ENCODE peak calls at places on chromosomes 4 and X, in eight cellular contexts. E is SK-N-SH, K is upper lobe of left lung, N is tibial nerve, F is transverse colon, P is stomach, Q is ovary, W is A549. V is an unnamed sample.

GRCh38 chr4:189511581-189511980 is 429.1 kb upstream of the FRG1 start:
- DNase-seq in N (no peak), P (no peak), Q (no peak), E (no peak), K (peak; percentile 53), F (no peak), W (no peak), V (no peak)

GRCh38 chr4:114279066-114279465 is 299.6 kb upstream of the ARSJ start:
- DNase-seq in N (no peak), W (no peak), P (no peak), E (no peak), F (no peak), Q (no peak), K (no peak), V (no peak)

GRCh38 chr4:70903282-70903603 is 1.1 kb downstream of the MOB1B start:
- DNase-seq in E (peak; percentile 59), W (no peak), Q (no peak), N (no peak), F (no peak), K (no peak), P (no peak), V (no peak)

GRCh38 chr4:53592128-53592527 is 842 bp upstream of the LNX1 start:
- DNase-seq in F (peak; percentile 63), W (no peak), K (no peak), P (no peak), N (no peak), E (no peak), Q (no peak), V (peak; percentile 42)

GRCh38 chrX:9471571-9471985 is 6.7 kb downstream of the TBL1X start:
- DNase-seq in W (no peak), E (no peak), Q (no peak), K (no peak), F (no peak), N (no peak), P (no peak), V (no peak)

GRCh38 chr4:168071304-168071703 is 21.0 kb upstream of the ANXA10 start:
- DNase-seq in P (no peak), Q (no peak), E (no peak), F (no peak), N (no peak), W (no peak), K (no peak), V (no peak)

GRCh38 chr4:28548549-28548948 is 1687.9 kb downstream of the STIM2 start:
- DNase-seq in W (no peak), K (no peak), E (no peak), N (no peak), P (no peak), Q (no peak), F (no peak), V (no peak)

GRCh38 chr4:8724436-8725070 is 132.0 kb downstream of the CPZ start:
- DNase-seq in Q (peak; percentile 4), W (no peak), E (no peak), N (peak; percentile 6), P (peak; percentile 16), F (peak; percentile 3), K (peak; percentile 68), V (no peak)

GRCh38 chrX:56554870-56555269 is 8.6 kb upstream of the UBQLN2 start:
- DNase-seq in W (no peak), Q (no peak), N (no peak), E (no peak), P (no peak), F (no peak), K (no peak), V (no peak)

GRCh38 chr4:6389426-6389825 is 83.0 kb downstream of the PPP2R2C start:
- DNase-seq in W (no peak), K (no peak), P (no peak), N (no peak), Q (no peak), E (no peak), F (no peak), V (no peak)

GRCh38 chrX:9211269-9211668 is 177.3 kb upstream of the FAM9B start:
- DNase-seq in N (no peak), Q (no peak), E (no peak), P (no peak), F (no peak), W (no peak), K (no peak), V (no peak)

GRCh38 chrX:70478521-70478920 is 33.9 kb downstream of the DLG3 start:
- DNase-seq in W (no peak), Q (no peak), E (no peak), K (no peak), P (no peak), N (no peak), F (no peak), V (no peak)

GRCh38 chr4:94559351-94559806 is 107.6 kb downstream of the PDLIM5 start:
- DNase-seq in N (no peak), P (no peak), F (no peak), W (no peak), Q (no peak), K (no peak), E (no peak), V (no peak)

GRCh38 chr4:158856852-158857251 is 88.0 kb downstream of the FNIP2 start:
- DNase-seq in Q (no peak), E (peak; percentile 44), W (peak; percentile 40), F (no peak), P (no peak), K (no peak), N (no peak), V (no peak)

GRCh38 chrX:52988985-52989917 is 30.9 kb upstream of the FAM156A start:
- DNase-seq in W (no peak), K (no peak), Q (no peak), F (no peak), E (no peak), N (no peak), P (no peak), V (no peak)

DNA sequence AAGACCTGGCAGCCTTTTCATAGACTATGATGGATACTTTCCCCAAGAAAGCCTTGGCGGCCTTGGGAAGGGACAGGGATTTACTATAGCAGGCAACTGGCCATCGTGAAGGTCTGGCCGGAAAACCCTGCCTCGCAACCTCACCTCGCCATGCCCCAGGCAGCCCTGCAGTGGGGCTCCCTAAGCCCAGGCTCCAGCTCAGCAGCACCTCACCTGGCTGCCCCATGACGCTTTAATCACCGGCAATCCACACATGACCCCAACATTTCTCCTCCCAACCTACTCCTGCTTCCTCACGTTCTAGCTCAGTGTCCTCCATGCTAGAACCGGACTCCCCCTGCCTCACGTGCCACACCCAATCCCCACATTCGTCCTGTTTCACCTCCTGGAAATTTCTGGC is 82.4 kb downstream of the NSUN7 start:
- DNase-seq in W (no peak), N (no peak), P (no peak), K (no peak), E (no peak), Q (no peak), F (no peak), V (no peak)
- TF ChIP-seq EP300 in W (no peak), N (no peak), P (no peak), K (no peak), E (no peak), Q (no peak), F (no peak), V (no peak)

GRCh38 chr4:112279882-112280315 is 5.8 kb downstream of the TIFA start:
- DNase-seq in F (no peak), W (no peak), N (no peak), E (no peak), K (no peak), P (no peak), Q (no peak), V (no peak)
- TF ChIP-seq EP300 in F (no peak), W (no peak), N (no peak), E (no peak), K (no peak), P (no peak), Q (no peak), V (no peak)

DNA sequence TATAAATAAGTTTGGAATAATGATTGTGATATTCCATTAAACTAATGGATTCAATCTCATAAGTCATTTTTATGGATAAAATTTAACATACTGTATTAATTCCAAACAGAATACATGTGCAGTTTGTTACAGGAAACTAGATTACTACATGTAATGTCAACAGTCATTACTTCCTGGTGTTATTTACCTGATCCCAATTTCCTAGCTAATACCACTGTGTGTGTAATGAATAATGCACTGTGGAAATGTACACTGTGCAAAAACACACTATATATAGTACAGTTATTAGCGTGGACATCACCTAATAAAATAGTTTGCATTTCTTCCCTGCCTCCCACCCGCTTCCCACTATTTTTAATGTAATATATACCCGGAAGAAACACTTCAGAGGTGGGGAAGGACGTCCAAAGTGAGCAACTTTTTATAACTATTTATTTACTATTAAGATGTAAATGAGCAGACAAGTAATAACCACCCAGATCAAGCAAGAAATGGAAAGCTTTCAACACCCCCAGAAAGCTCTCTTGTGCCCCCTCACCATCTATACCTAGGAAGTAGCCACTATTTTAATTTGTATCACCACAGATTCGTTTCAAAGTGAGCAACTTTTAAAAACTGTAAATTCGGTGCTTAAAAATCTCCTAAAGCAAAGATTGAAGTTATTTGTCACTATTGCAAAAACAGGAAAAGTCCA is 219.1 kb downstream of the THOC2 start:
- DNase-seq in F (no peak), P (no peak), E (no peak), N (no peak), Q (no peak), W (peak; percentile 1), K (no peak), V (no peak)
- TF ChIP-seq EP300 in F (no peak), P (no peak), E (no peak), N (no peak), Q (no peak), W (no peak), K (no peak), V (no peak)

GRCh38 chrX:132001127-132001526 is 22.0 kb upstream of the STK26 start:
- DNase-seq in P (no peak), E (no peak), W (no peak), K (no peak), Q (no peak), N (no peak), F (no peak), V (no peak)
- TF ChIP-seq EP300 in P (no peak), E (no peak), W (no peak), K (no peak), Q (no peak), N (no peak), F (no peak), V (no peak)

GRCh38 chr4:2271279-2272025 is 9.5 kb upstream of the MXD4 start:
- DNase-seq in Q (no peak), K (peak; percentile 80), W (no peak), P (no peak), F (no peak), N (no peak), E (no peak), V (no peak)
- TF ChIP-seq EP300 in Q (no peak), K (no peak), W (no peak), P (no peak), F (no peak), N (no peak), E (no peak), V (no peak)

DNA sequence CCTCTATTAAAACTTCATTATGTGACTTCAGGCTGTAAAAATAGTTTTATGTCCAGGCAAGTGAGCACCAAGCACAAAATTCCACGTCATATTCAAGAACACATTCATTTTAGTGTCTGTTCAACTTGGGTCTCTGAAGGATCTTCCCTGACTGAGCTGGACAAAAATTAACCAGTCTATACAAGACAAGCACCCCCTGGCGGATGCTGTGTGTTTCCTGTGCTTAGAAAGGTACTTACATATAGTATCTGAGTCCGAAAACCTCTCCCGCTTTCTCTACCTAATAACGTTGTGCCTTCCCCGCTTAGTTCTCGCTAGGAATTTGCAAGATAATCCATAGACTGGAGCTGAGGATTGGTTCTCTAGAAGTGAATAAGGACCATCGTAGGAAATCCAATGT is 2214.5 kb upstream of the TENM3 start:
- DNase-seq in E (peak; percentile 1), N (no peak), K (no peak), W (peak; percentile 53), F (peak; percentile 23), Q (no peak), P (no peak), V (no peak)
- TF ChIP-seq EP300 in E (no peak), N (no peak), K (no peak), W (no peak), F (no peak), Q (no peak), P (no peak), V (no peak)

V was measured in esophagus muscularis mucosa.